ENCODE peak calls at places on chromosomes 3 and 15, in ten cellular contexts. O is heart left ventricle, U is body of pancreas, M is IMR-90, S is uterus, Q is testis, Z is sigmoid colon, T is breast epithelium, H is ovary, D is upper lobe of left lung. P is an unnamed sample.

GRCh38 chr3:12148183-12148940 is 10.3 kb downstream of the TIMP4 start:
- DNase-seq in S (no peak), H (no peak), D (no peak), M (no peak), Z (peak; percentile 80), O (peak; percentile 59), T (no peak), Q (no peak), U (no peak), P (peak; percentile 24)

GRCh38 chr3:51977449-51978142 is 2.7 kb downstream of the ABHD14A start:
- DNase-seq in U (no peak), Z (no peak), S (no peak), D (no peak), Q (no peak), O (no peak), H (no peak), T (no peak), M (no peak), P (no peak)

GRCh38 chr15:74389115-74390048 is 21.9 kb upstream of the CYP11A1 start:
- DNase-seq in U (no peak), Z (no peak), O (no peak), Q (no peak), T (no peak), D (peak; percentile 58), H (no peak), S (no peak), M (no peak), P (no peak)

GRCh38 chr15:78909791-78910228 is 35.0 kb downstream of the CTSH start:
- DNase-seq in O (no peak), M (peak; percentile 45), U (peak; percentile 43), Z (no peak), S (no peak), T (no peak), D (no peak), Q (no peak), H (peak; percentile 58), P (no peak)

GRCh38 chr15:92616621-92617179 is 38.9 kb downstream of the FAM174B start:
- DNase-seq in Z (peak; percentile 72), O (no peak), H (no peak), Q (no peak), T (peak; percentile 53), D (peak; percentile 20), M (no peak), U (no peak), S (peak; percentile 46), P (no peak)

GRCh38 chr15:98904466-98905048 is 103.0 kb downstream of the PGPEP1L start:
- DNase-seq in Z (peak; percentile 60), D (no peak), O (no peak), T (no peak), U (no peak), Q (peak; percentile 41), M (peak; percentile 75), S (no peak), H (no peak), P (no peak)

GRCh38 chr3:39249453-39250115 is 30.3 kb downstream of the CX3CR1 start:
- DNase-seq in Q (no peak), T (no peak), O (no peak), H (no peak), U (no peak), D (no peak), Z (no peak), M (no peak), S (peak; percentile 44), P (no peak)

GRCh38 chr15:49370782-49371181 is 52.3 kb upstream of the FGF7 start:
- DNase-seq in M (peak; percentile 39), Q (no peak), S (no peak), Z (no peak), U (no peak), T (no peak), O (no peak), H (no peak), D (no peak), P (no peak)

GRCh38 chr3:170506556-170506955 is 79.3 kb downstream of the SLC7A14 start:
- DNase-seq in D (no peak), H (no peak), T (no peak), O (no peak), U (no peak), Z (no peak), M (peak; percentile 71), Q (no peak), S (no peak), P (no peak)

GRCh38 chr3:192577271-192577670 is 150.1 kb downstream of the FGF12 start:
- DNase-seq in S (no peak), T (no peak), Q (no peak), O (no peak), M (no peak), D (no peak), H (no peak), Z (no peak), U (no peak), P (no peak)

GRCh38 chr3:52109556-52110380 is 44.5 kb downstream of the POC1A start:
- DNase-seq in O (no peak), T (no peak), Q (no peak), S (no peak), H (no peak), U (no peak), Z (peak; percentile 32), M (peak; percentile 47), D (no peak), P (no peak)

GRCh38 chr15:89496155-89497098 is at the start of gene RHCG:
- DNase-seq in O (no peak), U (peak; percentile 73), D (no peak), S (no peak), M (peak; percentile 24), Z (no peak), H (no peak), T (no peak), Q (peak; percentile 56), P (no peak)

GRCh38 chr15:25180606-25181289 is 226.0 kb downstream of the SNRPN start:
- DNase-seq in Q (peak; percentile 4), D (peak; percentile 10), Z (peak; percentile 53), H (peak; percentile 5), M (no peak), T (no peak), U (peak; percentile 1), S (peak; percentile 5), O (no peak), P (no peak)

GRCh38 chr15:46277451-46277850 is 642.6 kb downstream of the SQOR start:
- DNase-seq in S (no peak), H (no peak), Q (no peak), U (no peak), D (no peak), Z (no peak), T (no peak), O (no peak), M (no peak), P (no peak)
- H3K4me1 ChIP-seq in S (no peaks in the 10 kb centered on the region), H (no peaks in the 10 kb centered on the region), Q (no peaks in the 10 kb centered on the region), U (peaks cover 23% of the 10 kb centered on the region), D (no peaks in the 10 kb centered on the region), Z (no peaks in the 10 kb centered on the region), T (no peaks in the 10 kb centered on the region), O (no peaks in the 10 kb centered on the region), M (no peaks in the 10 kb centered on the region), P (no peaks in the 10 kb centered on the region)

GRCh38 chr3:186802701-186803100 is 3.6 kb downstream of the RFC4 start:
- DNase-seq in U (no peak), D (no peak), M (no peak), O (no peak), Z (no peak), Q (no peak), T (no peak), H (no peak), S (no peak), P (no peak)

GRCh38 chr3:186810597-186810996 is 4.3 kb upstream of the RFC4 start:
- DNase-seq in Z (no peak), H (no peak), Q (no peak), S (no peak), T (no peak), U (no peak), D (no peak), O (no peak), M (no peak), P (no peak)

GRCh38 chr3:186807231-186807630 is 949 bp upstream of the RFC4 start:
- DNase-seq in Z (no peak), U (no peak), D (no peak), Q (no peak), S (no peak), H (no peak), O (no peak), T (no peak), M (no peak), P (no peak)

DNA sequence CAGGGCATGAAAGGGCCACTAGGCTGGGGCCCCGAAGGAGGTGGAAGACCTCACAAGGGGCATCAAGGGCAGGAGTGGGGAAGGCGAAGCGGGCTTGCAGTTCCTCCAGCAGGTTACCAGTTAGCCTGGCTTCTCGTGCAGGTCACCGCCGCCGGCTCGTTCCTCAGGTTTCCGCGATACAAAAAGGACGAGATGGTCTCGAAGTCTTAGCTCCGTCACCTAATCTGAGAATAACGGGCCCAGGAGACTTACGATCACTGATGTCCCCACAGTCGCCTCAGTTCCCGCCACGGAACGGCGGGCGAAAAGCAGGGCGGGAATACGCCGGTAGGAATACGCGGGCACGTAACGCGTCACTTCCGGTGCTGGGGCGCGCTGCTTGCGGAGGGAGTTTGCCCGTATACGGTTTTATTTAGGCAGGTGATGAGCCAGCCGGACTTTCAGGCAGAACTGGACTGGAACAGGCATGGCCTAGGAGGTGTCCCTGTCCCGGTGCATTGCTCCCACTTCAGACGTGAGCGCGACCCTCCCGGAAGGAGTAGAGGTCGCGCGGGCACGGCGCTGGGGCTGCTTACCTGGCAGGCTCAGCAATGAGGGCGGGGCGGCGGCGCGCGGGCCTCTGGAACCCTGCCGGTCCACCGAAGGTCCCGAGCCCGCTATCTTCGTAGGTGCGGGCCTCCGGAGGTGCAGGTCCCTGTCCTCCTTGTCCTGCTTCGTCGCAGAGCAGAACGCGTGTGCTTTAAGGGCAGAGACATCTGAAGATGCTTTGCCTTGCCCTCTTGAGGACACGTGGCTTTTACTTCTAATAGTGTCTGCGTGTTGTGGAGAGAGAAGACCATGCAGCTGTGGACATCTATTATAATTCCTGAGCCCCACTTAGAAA is at the start of gene RFC4:
- DNase-seq in U (peak; percentile 87), T (peak; percentile 88), M (peak; percentile 60), Q (peak; percentile 91), H (peak; percentile 84), S (peak; percentile 85), D (peak; percentile 88), Z (peak; percentile 93), O (peak; percentile 90), P (peak; percentile 74)
- TF ChIP-seq POLR2A in U (no peak), T (peak; percentile 45), M (no peak), Q (no peak), H (peak; percentile 34), S (no peak), D (no peak), Z (peak; percentile 59), O (peak; percentile 56), P (peak; percentile 36)

GRCh38 chr3:182673336-182673735 is 120.0 kb upstream of the ATP11B start:
- DNase-seq in D (no peak), Z (no peak), U (no peak), M (no peak), S (no peak), Q (no peak), T (no peak), H (no peak), O (no peak), P (no peak)
- H3K27me3 ChIP-seq in D (no peaks in the 10 kb centered on the region), Z (no peaks in the 10 kb centered on the region), U (no peaks in the 10 kb centered on the region), M (no peaks in the 10 kb centered on the region), S (no peaks in the 10 kb centered on the region), Q (no peaks in the 10 kb centered on the region), T (no peaks in the 10 kb centered on the region), H (no peaks in the 10 kb centered on the region), O (peaks cover 31% of the 10 kb centered on the region), P (no peaks in the 10 kb centered on the region)

DNA sequence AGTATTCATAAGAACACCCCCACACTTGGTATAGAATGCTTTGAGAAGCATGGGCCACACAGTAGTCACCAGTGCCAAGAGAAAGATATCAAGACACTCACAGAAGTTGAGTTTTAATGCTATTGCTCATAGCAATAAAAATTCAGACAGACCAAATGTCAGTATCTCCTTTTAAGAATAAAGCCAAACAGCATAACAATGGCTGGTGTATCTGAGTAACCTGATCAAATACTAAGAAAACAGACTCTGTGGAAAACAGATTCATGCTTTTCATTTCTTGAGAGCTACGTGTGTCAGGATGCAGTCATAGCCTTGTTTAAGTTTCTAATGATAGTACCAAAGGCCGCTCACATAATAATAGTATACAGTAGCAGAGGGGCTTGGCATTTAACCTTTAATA is 778.5 kb downstream of the MECOM start:
- DNase-seq in Z (no peak), M (peak; percentile 79), O (no peak), Q (no peak), T (no peak), D (no peak), U (no peak), H (no peak), S (no peak), P (no peak)
- H3K4me1 ChIP-seq in Z (peaks cover 18% of the 10 kb centered on the region), M (no peaks in the 10 kb centered on the region), O (peaks cover 24% of the 10 kb centered on the region), Q (no peaks in the 10 kb centered on the region), T (no peaks in the 10 kb centered on the region), D (no peaks in the 10 kb centered on the region), U (peaks cover 6% of the 10 kb centered on the region), H (no peaks in the 10 kb centered on the region), S (peaks cover 4% of the 10 kb centered on the region), P (no peaks in the 10 kb centered on the region)

P was measured in tibial nerve.